ENCODE peak calls at places on chromosomes 16 and 17, in nine cellular contexts. K is MM.1S; J is psoas muscle; W is left ventricle myocardium inferior; Y is aorta; B is mucosa of descending colon; V is CD4-positive, alpha-beta T cell; Q is body of pancreas; O is WERI-Rb-1. S is an unnamed sample.
A peak's percentile ranks its signal among the peaks of the same experiment; 100 is the strongest.

GRCh38 chr17:43170766-43171681 is at the start of gene NBR1:
- DNase-seq in K (peak; percentile 96), O (peak; percentile 99), Y (peak; percentile 96), B (peak; percentile 95), Q (peak; percentile 97), V (peak; percentile 92), W (peak; percentile 94), J (peak; percentile 93), S (peak; percentile 87)

GRCh38 chr16:86732621-86733297 is 154.4 kb downstream of the FOXL1 start:
- DNase-seq in B (no peak), K (no peak), Y (no peak), V (no peak), W (no peak), O (no peak), J (no peak), Q (no peak), S (no peak)

GRCh38 chr16:90077757-90078593 is 844 bp upstream of the PRDM7 start:
- DNase-seq in J (no peak), V (no peak), B (peak; percentile 74), W (no peak), O (no peak), Y (no peak), K (peak; percentile 60), Q (peak; percentile 32), S (no peak)

GRCh38 chr17:76271669-76272540 is 6.8 kb downstream of the UBALD2 start:
- DNase-seq in J (peak; percentile 34), K (no peak), O (no peak), Q (peak; percentile 81), Y (no peak), W (no peak), B (peak; percentile 87), V (peak; percentile 45), S (no peak)

GRCh38 chr16:84982434-84982833 is 28.9 kb downstream of the ZDHHC7 start:
- DNase-seq in Q (peak; percentile 78), O (no peak), J (peak; percentile 48), V (no peak), Y (no peak), B (peak; percentile 75), W (no peak), K (no peak), S (no peak)

GRCh38 chr16:49532243-49532870 is 158.8 kb downstream of the C16orf78 start:
- DNase-seq in Y (peak; percentile 13), O (peak; percentile 26), K (no peak), Q (no peak), B (no peak), J (no peak), V (no peak), W (no peak), S (no peak)

GRCh38 chr16:73066321-73066926 is 18.5 kb upstream of the ZFHX3 start:
- DNase-seq in B (no peak), Q (no peak), Y (peak; percentile 57), J (no peak), W (no peak), O (no peak), V (no peak), K (no peak), S (no peak)

GRCh38 chr16:85249830-85250455 is 137.7 kb upstream of the CIBAR2 start:
- DNase-seq in Y (no peak), K (no peak), J (no peak), V (no peak), Q (no peak), O (peak; percentile 46), B (no peak), W (no peak), S (no peak)

GRCh38 chr17:62576382-62576781 is 51.1 kb upstream of the MRC2 start:
- DNase-seq in V (no peak), K (no peak), Y (no peak), O (no peak), W (no peak), J (no peak), B (no peak), Q (no peak), S (no peak)

GRCh38 chr17:28577466-28577824 is 750 bp upstream of the ALDOC start:
- DNase-seq in Y (no peak), V (no peak), B (no peak), J (no peak), W (no peak), Q (no peak), O (no peak), K (no peak), S (no peak)

GRCh38 chr17:17877548-17878358 is 41.0 kb upstream of the SREBF1 start:
- DNase-seq in O (peak; percentile 42), J (peak; percentile 78), W (peak; percentile 80), Y (peak; percentile 91), B (peak; percentile 66), K (no peak), V (no peak), Q (peak; percentile 95), S (no peak)

GRCh38 chr17:60562421-60562820 is 36.4 kb upstream of the APPBP2 start:
- DNase-seq in K (no peak), O (no peak), B (no peak), V (no peak), Q (no peak), W (no peak), Y (no peak), J (no peak), S (no peak)

GRCh38 chr17:57551321-57552079 is 193.6 kb downstream of the CCDC182 start:
- DNase-seq in V (peak; percentile 17), K (peak; percentile 96), O (peak; percentile 76), W (no peak), J (no peak), B (peak; percentile 84), Y (no peak), Q (no peak), S (no peak)

GRCh38 chr17:48719642-48720262 is 2.6 kb downstream of the PRAC1 start:
- DNase-seq in V (no peak), Q (no peak), J (no peak), W (no peak), Y (no peak), K (no peak), O (no peak), B (peak; percentile 64), S (no peak)

GRCh38 chr16:83338941-83339340 is 468.8 kb upstream of the HSBP1 start:
- DNase-seq in W (no peak), J (no peak), K (no peak), B (no peak), O (no peak), Y (no peak), Q (no peak), V (no peak), S (no peak)

GRCh38 chr17:57962441-57963148 is 7.4 kb upstream of the CUEDC1 start:
- DNase-seq in Y (no peak), K (no peak), V (no peak), O (peak; percentile 2), Q (no peak), W (no peak), J (no peak), B (no peak), S (no peak)

DNA sequence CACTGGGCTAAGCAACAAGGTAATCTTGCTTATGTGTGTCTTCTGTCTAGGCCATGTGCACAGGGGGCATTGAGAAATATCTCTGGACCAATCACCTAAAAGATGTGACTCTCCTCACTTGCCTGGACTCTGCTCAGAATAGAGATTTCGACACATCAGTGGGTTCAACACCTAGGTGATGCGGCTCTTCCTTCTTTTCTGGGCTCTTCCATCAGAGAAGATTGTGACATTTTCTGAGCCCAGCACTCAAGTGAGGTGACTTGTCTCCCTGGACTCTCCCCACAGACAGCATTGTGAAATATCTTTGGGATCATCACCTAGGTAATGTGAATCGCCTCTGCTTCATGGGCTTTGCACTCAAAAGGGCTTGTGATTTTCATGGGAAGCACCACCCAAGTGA is 1904.1 kb downstream of the TP53TG3F start:
- DNase-seq in Y (no peak), O (no peak), K (no peak), J (no peak), V (no peak), W (no peak), Q (no peak), B (no peak), S (no peak)
- H3K9me3 ChIP-seq in Y (peaks cover 5% of the 10 kb centered on the region), O (no peaks in the 10 kb centered on the region), K (no peaks in the 10 kb centered on the region), J (no peaks in the 10 kb centered on the region), V (peaks cover 21% of the 10 kb centered on the region), W (no peaks in the 10 kb centered on the region), Q (no peaks in the 10 kb centered on the region), B (peaks cover 42% of the 10 kb centered on the region), S (peaks cover 2% of the 10 kb centered on the region)

GRCh38 chr17:6994666-6995246 is 1.1 kb upstream of the ALOX12 start:
- DNase-seq in V (no peak), J (no peak), Q (no peak), B (no peak), K (no peak), O (no peak), W (no peak), Y (no peak), S (no peak)

GRCh38 chr17:6995500-6996255 is at the start of gene ALOX12:
- DNase-seq in W (no peak), K (no peak), J (peak; percentile 33), V (no peak), O (no peak), Q (no peak), B (peak; percentile 65), Y (peak; percentile 56), S (no peak)

GRCh38 chr17:6997171-6997570 is 1.3 kb downstream of the ALOX12 start:
- DNase-seq in Q (no peak), W (no peak), O (no peak), J (no peak), K (no peak), B (no peak), V (no peak), Y (no peak), S (no peak)

GRCh38 chr17:6996256-6997111 is 635 bp downstream of the ALOX12 start:
- DNase-seq in Q (no peak), W (no peak), B (no peak), K (no peak), Y (no peak), J (no peak), O (no peak), V (no peak), S (no peak)

DNA sequence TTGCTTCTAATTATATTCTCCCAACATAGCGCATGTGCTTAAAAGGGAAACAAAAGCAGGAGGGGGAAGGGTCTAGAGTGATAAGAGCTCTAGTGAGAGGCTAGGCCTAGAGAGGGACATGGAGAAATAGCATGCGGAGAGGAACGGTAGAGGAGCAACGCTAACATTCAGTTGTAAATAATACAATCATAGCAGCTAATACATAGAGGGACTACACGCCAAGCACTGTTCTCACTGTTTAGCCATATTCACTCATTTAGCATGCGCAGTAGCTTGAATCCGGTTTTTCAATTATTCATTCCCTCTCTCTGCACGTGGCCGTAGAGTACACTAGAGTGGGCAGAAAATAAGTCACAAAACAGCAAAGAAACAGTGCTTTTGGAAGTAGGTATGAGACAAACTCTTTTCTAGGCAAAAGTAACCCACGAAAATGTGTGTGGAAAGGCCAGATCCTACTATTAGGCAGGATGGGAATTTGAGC is 1.7 kb upstream of the ALOX12 start:
- DNase-seq in B (no peak), J (no peak), O (no peak), W (no peak), Q (no peak), V (no peak), Y (no peak), K (no peak), S (no peak)
- H3K9me3 ChIP-seq in B (no peaks in the 10 kb centered on the region), J (peaks cover 4% of the 10 kb centered on the region), O (no peaks in the 10 kb centered on the region), W (no peaks in the 10 kb centered on the region), Q (no peaks in the 10 kb centered on the region), V (no peaks in the 10 kb centered on the region), Y (no peaks in the 10 kb centered on the region), K (no peaks in the 10 kb centered on the region), S (no peaks in the 10 kb centered on the region)

GRCh38 chr16:15980329-15980728 is 30.9 kb downstream of the ABCC1 start:
- DNase-seq in K (no peak), Q (no peak), O (no peak), W (no peak), J (no peak), V (no peak), B (no peak), Y (no peak), S (no peak)
- H3K9me3 ChIP-seq in K (no peaks in the 10 kb centered on the region), Q (no peaks in the 10 kb centered on the region), O (peaks cover 12% of the 10 kb centered on the region), W (peaks cover 27% of the 10 kb centered on the region), J (no peaks in the 10 kb centered on the region), V (peaks cover 22% of the 10 kb centered on the region), B (peaks cover 18% of the 10 kb centered on the region), Y (no peaks in the 10 kb centered on the region), S (no peaks in the 10 kb centered on the region)

GRCh38 chr17:45051060-45051719 is at the start of gene DCAKD:
- DNase-seq in Y (peak; percentile 96), Q (peak; percentile 96), W (peak; percentile 96), K (peak; percentile 96), V (peak; percentile 83), B (peak; percentile 97), J (peak; percentile 96), O (peak; percentile 97), S (peak; percentile 90)
- H3K9me3 ChIP-seq in Y (no peaks in the 10 kb centered on the region), Q (no peaks in the 10 kb centered on the region), W (no peaks in the 10 kb centered on the region), K (no peaks in the 10 kb centered on the region), V (no peaks in the 10 kb centered on the region), B (no peaks in the 10 kb centered on the region), J (no peaks in the 10 kb centered on the region), O (no peaks in the 10 kb centered on the region), S (no peaks in the 10 kb centered on the region)